ENCODE peak calls at places on chromosomes 16 and 17, in ten cellular contexts. F is heart right ventricle, Y is gastrocnemius medialis, S is astrocyte of the spinal cord, I is esophagus squamous epithelium, B is pancreas, U is A549, L is neural crest cell, G is GM12865, O is astrocyte. E is an unnamed sample.

GRCh38 chr16:66637806-66638205 is 33.3 kb downstream of the CMTM3 start:
- DNase-seq in O (no peak), G (no peak), U (no peak), B (no peak), L (no peak), Y (no peak), F (no peak), S (no peak), I (no peak), E (no peak)

GRCh38 chr17:32671891-32672290 is 185.1 kb downstream of the CDK5R1 start:
- DNase-seq in B (no peak), O (no peak), I (no peak), L (no peak), S (no peak), Y (peak), U (no peak), G (no peak), F (peak), E (no peak)

GRCh38 chr17:74296548-74296936 is 22.5 kb downstream of the DNAI2 start:
- DNase-seq in G (peak), L (peak), O (peak), F (peak), U (peak), I (no peak), S (peak), Y (peak), B (peak), E (peak)

GRCh38 chr17:18967806-18968744 is 16.1 kb downstream of the SLC5A10 start:
- DNase-seq in I (no peak), U (no peak), L (no peak), S (no peak), Y (no peak), B (peak), G (no peak), F (no peak), O (no peak), E (no peak)

GRCh38 chr17:17506181-17506741 is 10.1 kb upstream of the RASD1 start:
- DNase-seq in I (no peak), B (peak), L (no peak), G (no peak), S (no peak), F (no peak), Y (no peak), U (no peak), O (no peak), E (no peak)

GRCh38 chr16:75256871-75257343 is 5.5 kb upstream of the BCAR1 start:
- DNase-seq in B (peak), L (no peak), I (no peak), O (no peak), F (peak), S (peak), U (no peak), G (no peak), Y (no peak), E (peak)

GRCh38 chr17:50338645-50339044 is 7.3 kb upstream of the XYLT2 start:
- DNase-seq in U (no peak), Y (no peak), G (no peak), O (no peak), B (no peak), I (no peak), F (no peak), L (no peak), S (no peak), E (no peak)

GRCh38 chr17:36614974-36615373 is 13.6 kb downstream of the MRM1 start:
- DNase-seq in O (no peak), G (no peak), L (no peak), S (no peak), U (no peak), I (no peak), B (no peak), F (no peak), Y (no peak), E (peak)

GRCh38 chr16:3235856-3236669 is 1.1 kb upstream of the ZNF200 start:
- DNase-seq in U (no peak), L (no peak), G (no peak), S (no peak), B (no peak), F (peak), O (no peak), I (no peak), Y (no peak), E (peak)

GRCh38 chr17:78661092-78661770 is 84.0 kb upstream of the DNAH17 start:
- DNase-seq in Y (no peak), L (no peak), I (no peak), G (no peak), F (no peak), O (peak), U (peak), S (no peak), B (no peak), E (no peak)

GRCh38 chr17:49898547-49899490 is 51.0 kb upstream of the TAC4 start:
- DNase-seq in I (no peak), G (peak), S (no peak), Y (no peak), F (no peak), U (peak), B (no peak), L (no peak), O (no peak), E (peak)

GRCh38 chr16:55465077-55465896 is 13.7 kb upstream of the MMP2 start:
- DNase-seq in U (peak), L (peak), S (peak), F (peak), O (no peak), G (peak), B (peak), Y (peak), I (peak), E (peak)

GRCh38 chr16:77834600-77834963 is 46.2 kb downstream of the VAT1L start:
- DNase-seq in I (no peak), U (no peak), B (no peak), S (peak), L (no peak), O (peak), G (no peak), Y (no peak), F (no peak), E (no peak)

GRCh38 chr17:70658840-70659239 is 489.5 kb downstream of the KCNJ2 start:
- DNase-seq in I (no peak), Y (no peak), B (no peak), F (no peak), G (no peak), S (no peak), U (no peak), O (no peak), L (no peak), E (no peak)

GRCh38 chr16:49469930-49470451 is 96.4 kb downstream of the C16orf78 start:
- DNase-seq in G (no peak), B (no peak), O (no peak), L (no peak), F (no peak), Y (no peak), I (no peak), U (no peak), S (no peak), E (no peak)

GRCh38 chr17:28494445-28495188 is 11.5 kb upstream of the FOXN1 start:
- DNase-seq in I (no peak), F (peak), Y (peak), G (peak), B (peak), L (peak), U (peak), O (peak), S (peak), E (peak)

GRCh38 chr16:66886346-66886745 is 6.0 kb downstream of the PDP2 start:
- DNase-seq in G (no peak), L (no peak), I (no peak), Y (no peak), U (no peak), O (no peak), S (no peak), B (no peak), F (no peak), E (no peak)

GRCh38 chr16:82936941-82937551 is 310.3 kb downstream of the CDH13 start:
- DNase-seq in Y (no peak), G (no peak), I (no peak), U (no peak), O (peak), B (no peak), S (peak), F (no peak), L (no peak), E (no peak)

GRCh38 chr16:14062261-14062660 is 8.9 kb upstream of the MRTFB start:
- DNase-seq in O (no peak), U (no peak), G (no peak), F (no peak), B (no peak), Y (no peak), L (no peak), I (no peak), S (no peak), E (no peak)

GRCh38 chr16:58035356-58036170 is 10.0 kb downstream of the MMP15 start:
- DNase-seq in O (no peak), Y (no peak), B (no peak), S (no peak), F (no peak), I (no peak), U (no peak), L (no peak), G (no peak), E (no peak)

GRCh38 chr17:1259910-1260389 is 10.3 kb upstream of the BHLHA9 start:
- DNase-seq in Y (no peak), S (peak), G (no peak), B (peak), O (no peak), L (no peak), I (no peak), U (no peak), F (no peak), E (peak)

GRCh38 chr17:828761-829160 is 46.6 kb downstream of the MRM3 start:
- DNase-seq in F (no peak), G (no peak), O (peak), S (no peak), U (no peak), L (no peak), I (no peak), Y (no peak), B (no peak), E (no peak)

GRCh38 chr16:87431926-87432325 is 39.8 kb downstream of the MAP1LC3B start:
- DNase-seq in O (peak), I (no peak), F (no peak), Y (no peak), L (no peak), S (peak), U (no peak), G (no peak), B (no peak), E (no peak)

GRCh38 chr17:8729860-8730259 is 14.8 kb downstream of the CCDC42 start:
- DNase-seq in O (no peak), F (no peak), B (no peak), G (no peak), I (no peak), Y (no peak), S (no peak), L (no peak), U (no peak), E (no peak)

GRCh38 chr17:39084558-39084957 is 66.9 kb downstream of the PLXDC1 start:
- DNase-seq in Y (no peak), U (no peak), O (no peak), I (no peak), L (no peak), S (no peak), G (no peak), B (no peak), F (no peak), E (no peak)

GRCh38 chr17:948284-948852 is 31.2 kb downstream of the NXN start:
- DNase-seq in U (no peak), I (no peak), Y (no peak), G (no peak), S (no peak), B (no peak), O (no peak), L (no peak), F (no peak), E (peak)

GRCh38 chr16:12090162-12090552 is 113.6 kb downstream of the SNX29 start:
- DNase-seq in O (no peak), F (no peak), G (no peak), B (no peak), I (no peak), S (no peak), L (no peak), Y (no peak), U (no peak), E (no peak)

GRCh38 chr17:74807925-74808324 is 31.8 kb upstream of the NAT9 start:
- DNase-seq in B (no peak), S (no peak), Y (no peak), L (no peak), O (no peak), I (no peak), F (no peak), U (no peak), G (no peak), E (no peak)

GRCh38 chr16:56306690-56307533 is 115.6 kb downstream of the GNAO1 start:
- DNase-seq in U (no peak), B (no peak), F (no peak), S (no peak), Y (no peak), G (no peak), L (no peak), I (no peak), O (no peak), E (no peak)

GRCh38 chr16:5706206-5706605 is 608.6 kb upstream of the EEF2KMT start:
- DNase-seq in G (no peak), O (no peak), F (no peak), Y (no peak), B (no peak), L (no peak), I (no peak), S (no peak), U (no peak), E (no peak)

GRCh38 chr17:75773121-75773807 is 8.3 kb upstream of the GALK1 start:
- DNase-seq in U (no peak), L (no peak), O (no peak), Y (no peak), G (no peak), F (no peak), B (peak), S (no peak), I (no peak), E (no peak)

GRCh38 chr16:11100239-11100750 is 155.7 kb downstream of the SOCS1 start:
- DNase-seq in G (peak), F (peak), U (no peak), Y (no peak), L (no peak), I (no peak), S (peak), B (no peak), O (peak), E (peak)

GRCh38 chr16:3295209-3295608 is 10.0 kb downstream of the TIGD7 start:
- DNase-seq in L (no peak), O (no peak), B (no peak), Y (no peak), F (no peak), G (no peak), U (no peak), S (no peak), I (no peak), E (no peak)

GRCh38 chr17:78013683-78014467 is 55.4 kb downstream of the TNRC6C start:
- DNase-seq in I (no peak), B (no peak), F (no peak), G (peak), O (peak), L (peak), S (peak), Y (no peak), U (peak), E (peak)

GRCh38 chr16:57028086-57028485 is 38.7 kb downstream of the NLRC5 start:
- DNase-seq in Y (no peak), I (no peak), L (no peak), U (no peak), B (no peak), G (no peak), S (no peak), O (no peak), F (no peak), E (no peak)

DNA sequence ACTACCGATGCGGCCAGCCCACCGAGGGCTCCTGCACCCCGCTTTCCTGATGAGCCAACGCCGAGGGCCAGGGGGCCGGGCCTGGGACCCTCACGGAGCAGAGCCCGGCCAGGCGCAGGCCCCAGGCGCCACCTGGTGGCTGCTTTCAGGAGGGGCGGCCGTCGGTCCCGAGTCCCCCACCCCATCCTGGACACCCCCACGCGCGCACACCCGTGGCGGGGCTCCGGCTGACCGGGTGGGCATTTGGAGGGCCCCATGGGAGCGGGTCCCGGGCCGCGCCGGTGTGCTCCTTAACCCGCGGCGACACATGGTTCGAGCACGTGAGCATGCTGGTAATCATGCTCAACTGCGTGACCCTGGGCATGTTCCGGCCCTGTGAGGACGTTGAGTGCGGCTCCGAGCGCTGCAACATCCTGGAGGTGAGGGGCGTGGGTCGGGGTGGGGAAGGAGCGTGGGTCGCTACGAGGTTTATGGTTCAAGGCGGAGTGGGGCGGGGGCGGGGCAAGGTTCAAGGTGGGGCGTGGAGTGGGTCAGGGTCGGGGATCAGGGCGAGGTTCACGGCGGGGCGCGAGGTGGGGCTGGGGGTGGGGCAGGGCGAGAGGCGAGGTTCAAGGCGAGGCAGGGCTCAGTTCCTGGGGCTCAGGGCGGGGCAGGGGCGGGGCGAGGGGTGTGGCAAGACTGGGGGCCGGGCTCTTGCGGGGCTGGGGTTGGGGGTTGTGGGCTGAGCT is 30.2 kb downstream of the TPSG1 start:
- DNase-seq in Y (no peak), S (no peak), O (no peak), L (peak), U (no peak), B (no peak), I (no peak), G (no peak), F (no peak), E (peak)
- TF ChIP-seq CTCF in Y (peak), S (peak), O (peak), L (peak), U (peak), B (peak), I (peak), G (peak), F (peak), E (peak)

GRCh38 chr17:82649501-82650261 is 1.4 kb upstream of the WDR45B start:
- DNase-seq in O (no peak), I (no peak), Y (no peak), U (no peak), B (peak), F (no peak), L (no peak), G (no peak), S (no peak), E (no peak)

GRCh38 chr17:82648761-82649474 is 674 bp upstream of the WDR45B start:
- DNase-seq in B (peak), L (peak), F (peak), G (no peak), U (no peak), Y (peak), O (no peak), I (peak), S (no peak), E (peak)

GRCh38 chr17:82645516-82645915 is 2.7 kb downstream of the WDR45B start:
- DNase-seq in O (peak), S (no peak), L (no peak), B (peak), I (no peak), F (no peak), Y (no peak), U (no peak), G (no peak), E (no peak)

GRCh38 chr17:82648165-82648668 is at the start of gene WDR45B:
- DNase-seq in Y (peak), B (peak), F (peak), G (peak), O (peak), U (peak), S (peak), L (peak), I (peak), E (peak)

GRCh38 chr17:82647593-82648164 is 565 bp downstream of the WDR45B start:
- DNase-seq in L (no peak), G (peak), Y (no peak), F (peak), B (no peak), S (no peak), U (peak), O (no peak), I (no peak), E (peak)
- TF ChIP-seq CTCF in L (no peak), G (peak), Y (no peak), F (no peak), B (no peak), S (peak), U (no peak), O (no peak), I (peak), E (no peak)

GRCh38 chr17:63102034-63102433 is 136.0 kb downstream of the TANC2 start:
- DNase-seq in F (no peak), B (no peak), O (no peak), U (no peak), I (no peak), G (no peak), L (no peak), Y (no peak), S (no peak), E (no peak)
- TF ChIP-seq CTCF in F (no peak), B (no peak), O (no peak), U (no peak), I (no peak), G (no peak), L (no peak), Y (no peak), S (no peak), E (no peak)

DNA sequence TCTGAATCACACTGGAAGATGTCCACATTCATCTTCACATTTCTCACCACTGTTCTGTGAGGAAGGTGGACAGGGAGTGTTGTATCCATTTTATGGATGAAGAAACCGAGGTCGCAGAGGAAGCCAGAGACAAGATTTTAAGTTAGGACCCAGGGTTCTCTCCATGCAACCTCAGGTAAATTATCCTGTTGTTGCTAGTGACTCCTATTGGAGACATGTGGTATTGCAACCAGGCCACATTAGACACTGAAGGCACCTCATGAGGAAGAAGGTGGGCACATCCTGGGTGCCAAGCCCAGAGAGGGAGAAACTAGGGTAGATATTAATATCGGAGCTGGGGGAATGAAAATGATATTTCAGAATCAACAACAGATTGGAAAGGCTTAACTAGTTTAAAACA is 8.5 kb upstream of the WNT9B start:
- DNase-seq in U (no peak), L (no peak), Y (no peak), O (no peak), G (peak), S (no peak), B (no peak), F (no peak), I (no peak), E (no peak)
- TF ChIP-seq CTCF in U (peak), L (peak), Y (no peak), O (peak), G (peak), S (peak), B (no peak), F (no peak), I (peak), E (peak)

DNA sequence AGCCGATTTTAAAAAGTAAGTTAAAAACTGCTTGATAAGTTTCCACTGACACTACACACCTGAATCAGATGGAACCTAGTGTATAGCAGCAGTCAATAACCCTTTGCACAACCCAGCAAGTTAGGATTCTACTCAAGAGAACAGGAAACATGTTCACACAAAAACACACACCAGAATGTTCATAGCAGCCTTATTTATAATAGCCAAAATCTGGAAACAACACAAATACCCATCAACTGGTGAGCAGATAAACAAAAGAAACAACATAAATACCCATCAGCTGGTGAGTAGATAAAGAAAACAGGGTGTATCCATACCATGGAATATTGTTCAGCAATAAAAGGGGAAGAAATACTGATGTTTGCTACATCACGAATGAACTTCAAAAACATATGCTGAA is 2.7 kb upstream of the CDH11 start:
- DNase-seq in G (no peak), I (no peak), L (no peak), U (no peak), O (no peak), Y (no peak), F (no peak), B (no peak), S (no peak), E (no peak)
- TF ChIP-seq CTCF in G (no peak), I (no peak), L (no peak), U (no peak), O (no peak), Y (no peak), F (no peak), B (no peak), S (no peak), E (no peak)